ENCODE peak calls at places on chromosomes 7 and 10, in four cellular contexts. One of them, this sample, is unnamed.

GRCh38 chr10:110872145-110872983 is 636 bp downstream of the PDCD4 start:
- DNase-seq in small intestine: no peak
- DNase-seq in activated CD4-positive, CD25-positive, alpha-beta regulatory T cell: peak
- DNase-seq in activated gamma-delta T cell treated with anti-CD3 and anti-CD28 coated beads, Interleukin-2, amount 50 U/mL, for 16 hours: peak
- DNase-seq in this sample: peak

GRCh38 chr7:150380463-150380862 is 1.3 kb downstream of the ZNF775 start:
- DNase-seq in small intestine: no peak
- DNase-seq in activated CD4-positive, CD25-positive, alpha-beta regulatory T cell: no peak
- DNase-seq in activated gamma-delta T cell treated with anti-CD3 and anti-CD28 coated beads, Interleukin-2, amount 50 U/mL, for 16 hours: no peak
- DNase-seq in this sample: no peak

GRCh38 chr10:110335314-110336064 is 30.8 kb upstream of the SMNDC1 start:
- DNase-seq in small intestine: no peak
- DNase-seq in activated CD4-positive, CD25-positive, alpha-beta regulatory T cell: no peak
- DNase-seq in activated gamma-delta T cell treated with anti-CD3 and anti-CD28 coated beads, Interleukin-2, amount 50 U/mL, for 16 hours: no peak
- DNase-seq in this sample: no peak

GRCh38 chr10:98456688-98457482 is 10.2 kb upstream of the HPS1 start:
- DNase-seq in small intestine: no peak
- DNase-seq in activated CD4-positive, CD25-positive, alpha-beta regulatory T cell: no peak
- DNase-seq in activated gamma-delta T cell treated with anti-CD3 and anti-CD28 coated beads, Interleukin-2, amount 50 U/mL, for 16 hours: no peak
- DNase-seq in this sample: no peak

GRCh38 chr10:65670087-65670486 is 1255.7 kb upstream of the LRRTM3 start:
- DNase-seq in small intestine: no peak
- DNase-seq in activated CD4-positive, CD25-positive, alpha-beta regulatory T cell: no peak
- DNase-seq in activated gamma-delta T cell treated with anti-CD3 and anti-CD28 coated beads, Interleukin-2, amount 50 U/mL, for 16 hours: no peak
- DNase-seq in this sample: no peak

GRCh38 chr10:69710008-69710905 is 80.2 kb downstream of the FAM241B start:
- DNase-seq in small intestine: peak
- DNase-seq in activated CD4-positive, CD25-positive, alpha-beta regulatory T cell: no peak
- DNase-seq in activated gamma-delta T cell treated with anti-CD3 and anti-CD28 coated beads, Interleukin-2, amount 50 U/mL, for 16 hours: no peak
- DNase-seq in this sample: no peak

GRCh38 chr10:27355918-27356573 is 115.4 kb upstream of the ACBD5 start:
- DNase-seq in small intestine: no peak
- DNase-seq in activated CD4-positive, CD25-positive, alpha-beta regulatory T cell: no peak
- DNase-seq in activated gamma-delta T cell treated with anti-CD3 and anti-CD28 coated beads, Interleukin-2, amount 50 U/mL, for 16 hours: no peak
- DNase-seq in this sample: no peak

GRCh38 chr10:101839421-101840063 is 4.1 kb downstream of the KCNIP2 start:
- DNase-seq in small intestine: peak
- DNase-seq in activated CD4-positive, CD25-positive, alpha-beta regulatory T cell: peak
- DNase-seq in activated gamma-delta T cell treated with anti-CD3 and anti-CD28 coated beads, Interleukin-2, amount 50 U/mL, for 16 hours: peak
- DNase-seq in this sample: peak

GRCh38 chr10:105592468-105592867 is 951.4 kb downstream of the SORCS3 start:
- DNase-seq in small intestine: no peak
- DNase-seq in activated CD4-positive, CD25-positive, alpha-beta regulatory T cell: no peak
- DNase-seq in activated gamma-delta T cell treated with anti-CD3 and anti-CD28 coated beads, Interleukin-2, amount 50 U/mL, for 16 hours: no peak
- DNase-seq in this sample: no peak

GRCh38 chr10:13346280-13346819 is 1.7 kb downstream of the SEPHS1 start:
- DNase-seq in small intestine: peak
- DNase-seq in activated CD4-positive, CD25-positive, alpha-beta regulatory T cell: no peak
- DNase-seq in activated gamma-delta T cell treated with anti-CD3 and anti-CD28 coated beads, Interleukin-2, amount 50 U/mL, for 16 hours: no peak
- DNase-seq in this sample: peak

This sample was measured in hepatocyte.